ENCODE peak calls at places on chromosomes 13 and 19, in eight cellular contexts. Y is DMS 273 treated with DMSO at 0.1 percent for 48 hours; U is activated T-helper 2 cell treated with anti-CD3 and anti-CD28 coated beads, Interferon-gamma antibody, Interleukin-2, Interleukin-4, amounts not matched to agents 10 μg/mL and 5 μg/mL and 100 μg/mL, durations not matched to agents 14 hours and 24 hours and 36 hours; P is progenitor cell of endocrine pancreas; L is activated naive CD8-positive, alpha-beta T cell treated with anti-CD3 and anti-CD28 coated beads, Interleukin-2, amount 50 U/mL, for 24 hours; K is amniotic epithelial cell; F is SHP77 treated with DMSO at 0.1 percent for 48 hours; D is T-helper 1 cell. G is an unnamed sample.

GRCh38 chr19:16661480-16662034 is 618 bp downstream of the TMEM38A start:
- DNase-seq in Y (no peak), U (no peak), P (peak), L (peak), K (no peak), F (peak), D (no peak), G (no peak)

GRCh38 chr19:39410620-39411005 is 1.9 kb upstream of the PLEKHG2 start:
- DNase-seq in Y (no peak), U (no peak), P (no peak), L (no peak), K (no peak), F (no peak), D (no peak), G (no peak)

GRCh38 chr13:42123600-42123999 is 75.2 kb downstream of the DGKH start:
- DNase-seq in Y (no peak), U (no peak), P (no peak), L (no peak), K (no peak), F (no peak), D (no peak), G (no peak)

GRCh38 chr19:14432817-14433453 is at the start of gene PKN1:
- DNase-seq in Y (no peak), U (peak), P (peak), L (peak), K (no peak), F (peak), D (peak), G (peak)

GRCh38 chr19:33866696-33867095 is 70.0 kb downstream of the KCTD15 start:
- DNase-seq in Y (no peak), U (no peak), P (no peak), L (no peak), K (no peak), F (no peak), D (no peak), G (no peak)

GRCh38 chr13:83618966-83619365 is 263.3 kb downstream of the SLITRK1 start:
- DNase-seq in Y (no peak), U (no peak), P (no peak), L (no peak), K (no peak), F (peak), D (no peak), G (no peak)

GRCh38 chr19:31560021-31560770 is 211.0 kb upstream of the TSHZ3 start:
- DNase-seq in Y (no peak), U (no peak), P (no peak), L (no peak), K (no peak), F (no peak), D (no peak), G (no peak)

GRCh38 chr13:99657848-99658265 is 156.6 kb downstream of the TM9SF2 start:
- DNase-seq in Y (no peak), U (no peak), P (peak), L (peak), K (no peak), F (no peak), D (no peak), G (peak)

GRCh38 chr19:32223595-32224370 is 121.6 kb upstream of the ZNF507 start:
- DNase-seq in Y (no peak), U (no peak), P (no peak), L (peak), K (no peak), F (no peak), D (no peak), G (no peak)

GRCh38 chr13:22993148-22993547 is 187.6 kb upstream of the SGCG start:
- DNase-seq in Y (no peak), U (no peak), P (no peak), L (no peak), K (no peak), F (no peak), D (no peak), G (no peak)

G was measured in substantia nigra.